ENCODE peak calls at places on chromosomes 4 and X, in seven cellular contexts. F, E, T, L, V, A and R are unnamed samples.
A peak's percentile ranks its signal among the peaks of the same experiment; 100 is the strongest.

GRCh38 chrX:102917801-102918200 is 19.3 kb upstream of the RAB40AL start:
- DNase-seq in F (no peak), E (no peak), T (no peak), L (no peak), V (no peak), A (no peak), R (no peak)

GRCh38 chr4:184444215-184444952 is 30.0 kb downstream of the IRF2 start:
- DNase-seq in F (no peak), E (no peak), T (no peak), L (no peak), V (no peak), A (no peak), R (no peak)

GRCh38 chr4:10164877-10165283 is 48.3 kb upstream of the WDR1 start:
- DNase-seq in F (no peak), E (no peak), T (peak; percentile 13), L (peak; percentile 16), V (no peak), A (no peak), R (no peak)

GRCh38 chr4:120725639-120726585 is 196.6 kb downstream of the PRDM5 start:
- DNase-seq in F (no peak), E (no peak), T (no peak), L (no peak), V (no peak), A (no peak), R (no peak)

GRCh38 chrX:130704053-130705038 is 198.7 kb downstream of the ENOX2 start:
- DNase-seq in F (no peak), E (no peak), T (no peak), L (no peak), V (no peak), A (no peak), R (no peak)

GRCh38 chrX:149961572-149961971 is 23.3 kb upstream of the EOLA2 start:
- DNase-seq in F (no peak), E (no peak), T (no peak), L (no peak), V (no peak), A (no peak), R (no peak)

GRCh38 chr4:104735174-104735573 is 240.5 kb upstream of the CXXC4 start:
- DNase-seq in F (no peak), E (no peak), T (peak; percentile 16), L (no peak), V (no peak), A (no peak), R (no peak)

GRCh38 chr4:186298034-186298647 is 32.2 kb downstream of the F11 start:
- DNase-seq in F (no peak), E (no peak), T (no peak), L (no peak), V (no peak), A (no peak), R (no peak)

GRCh38 chrX:349196-349595 is 30.6 kb upstream of the GTPBP6 start:
- DNase-seq in F (no peak), E (no peak), T (peak; percentile 12), L (no peak), V (no peak), A (no peak), R (no peak)

GRCh38 chrX:31268359-31268758 is 196.5 kb upstream of the FTHL17 start:
- DNase-seq in F (no peak), E (no peak), T (no peak), L (no peak), V (no peak), A (no peak), R (no peak)

GRCh38 chr4:75036046-75036445 is 103.1 kb downstream of the PARM1 start:
- DNase-seq in F (no peak), E (no peak), T (peak; percentile 89), L (peak; percentile 9), V (no peak), A (no peak), R (no peak)

GRCh38 chrX:103309860-103310591 is 764 bp downstream of the BEX2 start:
- DNase-seq in F (no peak), E (no peak), T (no peak), L (no peak), V (no peak), A (no peak), R (no peak)

GRCh38 chrX:8042304-8042703 is 115.1 kb upstream of the PNPLA4 start:
- DNase-seq in F (no peak), E (no peak), T (no peak), L (no peak), V (no peak), A (no peak), R (no peak)

GRCh38 chr4:109294006-109294405 is 8.5 kb downstream of the COL25A1 start:
- DNase-seq in F (no peak), E (no peak), T (peak; percentile 81), L (peak; percentile 64), V (no peak), A (no peak), R (no peak)

GRCh38 chr4:88341227-88342192 is 37.1 kb upstream of the HERC6 start:
- DNase-seq in F (peak; percentile 81), E (no peak), T (peak; percentile 70), L (peak; percentile 10), V (no peak), A (no peak), R (no peak)

GRCh38 chr4:173074501-173074946 is 94.1 kb upstream of the GALNT7 start:
- DNase-seq in F (peak; percentile 67), E (no peak), T (peak; percentile 95), L (peak; percentile 9), V (no peak), A (no peak), R (no peak)

GRCh38 chr4:7815562-7815961 is 124.1 kb downstream of the AFAP1 start:
- DNase-seq in F (no peak), E (peak; percentile 19), T (no peak), L (no peak), V (no peak), A (no peak), R (no peak)

GRCh38 chrX:119942173-119942819 is 1.3 kb downstream of the NKAP start:
- DNase-seq in F (no peak), E (no peak), T (no peak), L (no peak), V (no peak), A (no peak), R (no peak)

GRCh38 chr4:8315343-8316250 is 46.0 kb downstream of the HTRA3 start:
- DNase-seq in F (peak; percentile 63), E (peak; percentile 48), T (no peak), L (no peak), V (no peak), A (no peak), R (no peak)

GRCh38 chr4:93384897-93385296 is 443.7 kb upstream of the ATOH1 start:
- DNase-seq in F (no peak), E (no peak), T (no peak), L (no peak), V (no peak), A (no peak), R (no peak)

GRCh38 chrX:45517090-45517973 is 316.7 kb upstream of the DIPK2B start:
- DNase-seq in F (peak; percentile 42), E (no peak), T (no peak), L (no peak), V (no peak), A (no peak), R (no peak)

GRCh38 chr4:184612089-184612488 is 37.2 kb downstream of the CASP3 start:
- DNase-seq in F (no peak), E (no peak), T (no peak), L (no peak), V (no peak), A (no peak), R (no peak)

GRCh38 chrX:131739823-131740222 is 195.9 kb downstream of the OR13H1 start:
- DNase-seq in F (no peak), E (no peak), T (peak; percentile 87), L (no peak), V (no peak), A (no peak), R (no peak)

GRCh38 chr4:80798082-80798481 is 232.4 kb upstream of the BMP3 start:
- DNase-seq in F (no peak), E (no peak), T (no peak), L (no peak), V (no peak), A (no peak), R (no peak)

GRCh38 chrX:76279007-76279406 is 106.1 kb downstream of the PBDC1 start:
- DNase-seq in F (peak; percentile 1), E (peak; percentile 31), T (peak; percentile 5), L (peak; percentile 42), V (peak; percentile 18), A (no peak), R (peak; percentile 6)

GRCh38 chrX:109848451-109849050 is 115.5 kb upstream of the ACSL4 start:
- DNase-seq in F (no peak), E (peak; percentile 13), T (peak; percentile 9), L (no peak), V (no peak), A (no peak), R (no peak)

GRCh38 chrX:102978594-102978993 is 41.5 kb downstream of the RAB40AL start:
- DNase-seq in F (no peak), E (no peak), T (no peak), L (no peak), V (no peak), A (no peak), R (no peak)

GRCh38 chr4:32460972-32461371 is 1740.8 kb downstream of the PCDH7 start:
- DNase-seq in F (no peak), E (no peak), T (no peak), L (no peak), V (no peak), A (no peak), R (no peak)

GRCh38 chr4:19309365-19309764 is 942.3 kb upstream of the SLIT2 start:
- DNase-seq in F (peak; percentile 11), E (no peak), T (no peak), L (no peak), V (no peak), A (no peak), R (no peak)

GRCh38 chrX:115214151-115214550 is 19.7 kb downstream of the LRCH2 start:
- DNase-seq in F (no peak), E (no peak), T (no peak), L (no peak), V (no peak), A (no peak), R (no peak)

GRCh38 chr4:142777045-142777743 is 68.9 kb downstream of the INPP4B start:
- DNase-seq in F (no peak), E (no peak), T (no peak), L (no peak), V (no peak), A (no peak), R (no peak)

GRCh38 chrX:109889289-109890006 is 113.5 kb upstream of the TMEM164 start:
- DNase-seq in F (no peak), E (no peak), T (peak; percentile 89), L (peak; percentile 35), V (no peak), A (no peak), R (no peak)

GRCh38 chr4:69977582-69977981 is 12.1 kb upstream of the CSN2 start:
- DNase-seq in F (no peak), E (no peak), T (no peak), L (no peak), V (no peak), A (no peak), R (no peak)

GRCh38 chr4:1813915-1814314 is 20.8 kb downstream of the FGFR3 start:
- DNase-seq in F (no peak), E (no peak), T (no peak), L (no peak), V (no peak), A (no peak), R (no peak)

GRCh38 chr4:153119626-153120025 is 84.6 kb upstream of the TRIM2 start:
- DNase-seq in F (no peak), E (no peak), T (no peak), L (no peak), V (no peak), A (no peak), R (no peak)

GRCh38 chr4:130336585-130337217 is 1240.7 kb downstream of the C4orf33 start:
- DNase-seq in F (no peak), E (peak; percentile 41), T (no peak), L (peak; percentile 19), V (no peak), A (no peak), R (no peak)

GRCh38 chr4:108247511-108248088 is 78.9 kb upstream of the LEF1 start:
- DNase-seq in F (no peak), E (no peak), T (no peak), L (peak; percentile 68), V (no peak), A (no peak), R (no peak)

GRCh38 chr4:125313497-125313896 is 1.3 kb upstream of the FAT4 start:
- DNase-seq in F (peak; percentile 83), E (peak; percentile 86), T (peak; percentile 48), L (peak; percentile 76), V (no peak), A (no peak), R (no peak)